ENCODE peak calls at places on chromosomes 6 and 20, in ten cellular contexts. M is ovary, E is neural progenitor cell, Q is Peyer's patch, U is GM23338, N is lower lobe of right lung, B is heart right ventricle, J is mammary epithelial cell, Z is PC-9, A is uterus. O is an unnamed sample.

GRCh38 chr20:46406986-46407670 is 713 bp upstream of the ELMO2 start:
- DNase-seq in M (peak; percentile 72), E (peak; percentile 42), Q (peak; percentile 81), U (peak; percentile 28), N (peak; percentile 82), B (peak; percentile 48), J (peak; percentile 59), Z (no peak), A (peak; percentile 56), O (peak; percentile 78)

GRCh38 chr6:9507136-9507895 is 907.6 kb downstream of the TFAP2A start:
- DNase-seq in M (no peak), E (peak; percentile 11), Q (no peak), U (no peak), N (no peak), B (no peak), J (no peak), Z (no peak), A (no peak), O (no peak)

GRCh38 chr6:82143041-82143481 is 104.5 kb downstream of the IBTK start:
- DNase-seq in M (no peak), E (no peak), Q (no peak), U (no peak), N (no peak), B (peak; percentile 41), J (no peak), Z (no peak), A (no peak), O (no peak)

GRCh38 chr20:14521436-14521835 is 184.0 kb upstream of the FLRT3 start:
- DNase-seq in M (no peak), E (no peak), Q (no peak), U (no peak), N (no peak), B (no peak), J (peak; percentile 93), Z (peak; percentile 40), A (no peak), O (no peak)

GRCh38 chr6:27141013-27141412 is 106.5 kb upstream of the PRSS16 start:
- DNase-seq in M (no peak), E (no peak), Q (no peak), U (no peak), N (no peak), B (no peak), J (no peak), Z (no peak), A (no peak), O (no peak)

GRCh38 chr6:128036808-128037570 is 136.1 kb upstream of the THEMIS start:
- DNase-seq in M (no peak), E (no peak), Q (no peak), U (no peak), N (no peak), B (no peak), J (no peak), Z (no peak), A (no peak), O (no peak)

GRCh38 chr6:29014729-29015608 is 9.9 kb upstream of the ZNF311 start:
- DNase-seq in M (no peak), E (no peak), Q (no peak), U (peak; percentile 52), N (no peak), B (no peak), J (peak; percentile 26), Z (no peak), A (no peak), O (no peak)

GRCh38 chr6:156021746-156022396 is 566.2 kb upstream of the NOX3 start:
- DNase-seq in M (no peak), E (no peak), Q (no peak), U (no peak), N (no peak), B (no peak), J (no peak), Z (no peak), A (no peak), O (no peak)

GRCh38 chr6:83844170-83844569 is 9.0 kb upstream of the RIPPLY2 start:
- DNase-seq in M (no peak), E (no peak), Q (no peak), U (no peak), N (no peak), B (no peak), J (peak; percentile 16), Z (no peak), A (no peak), O (no peak)

GRCh38 chr6:55276745-55277627 is 50.3 kb upstream of the GFRAL start:
- DNase-seq in M (peak; percentile 46), E (peak; percentile 71), Q (no peak), U (peak; percentile 79), N (no peak), B (peak; percentile 45), J (peak; percentile 39), Z (peak; percentile 57), A (peak; percentile 18), O (no peak)

GRCh38 chr20:16620961-16621360 is 47.7 kb upstream of the KIF16B start:
- DNase-seq in M (no peak), E (no peak), Q (no peak), U (no peak), N (no peak), B (no peak), J (no peak), Z (no peak), A (no peak), O (no peak)

GRCh38 chr6:46954819-46955520 is 33.2 kb upstream of the ADGRF5 start:
- DNase-seq in M (no peak), E (no peak), Q (no peak), U (peak; percentile 24), N (no peak), B (peak; percentile 10), J (peak; percentile 65), Z (no peak), A (no peak), O (no peak)

GRCh38 chr6:209432-210103 is 82.7 kb upstream of the DUSP22 start:
- DNase-seq in M (no peak), E (no peak), Q (peak; percentile 56), U (no peak), N (no peak), B (no peak), J (no peak), Z (no peak), A (no peak), O (no peak)

GRCh38 chr6:107816818-107817217 is 7.3 kb downstream of the SCML4 start:
- DNase-seq in M (no peak), E (no peak), Q (no peak), U (no peak), N (no peak), B (no peak), J (no peak), Z (no peak), A (no peak), O (no peak)

GRCh38 chr6:107817784-107818183 is 6.3 kb downstream of the SCML4 start:
- DNase-seq in M (no peak), E (no peak), Q (no peak), U (no peak), N (no peak), B (no peak), J (no peak), Z (no peak), A (no peak), O (no peak)

GRCh38 chr6:107819217-107819616 is 4.9 kb downstream of the SCML4 start:
- DNase-seq in M (no peak), E (no peak), Q (no peak), U (no peak), N (no peak), B (no peak), J (peak; percentile 45), Z (no peak), A (no peak), O (no peak)

GRCh38 chr6:107819976-107820551 is 4.0 kb downstream of the SCML4 start:
- DNase-seq in M (no peak), E (peak; percentile 81), Q (peak; percentile 41), U (peak; percentile 27), N (no peak), B (no peak), J (peak; percentile 70), Z (no peak), A (no peak), O (no peak)

GRCh38 chr6:107818272-107818671 is 5.8 kb downstream of the SCML4 start:
- DNase-seq in M (no peak), E (no peak), Q (no peak), U (no peak), N (no peak), B (no peak), J (no peak), Z (no peak), A (no peak), O (no peak)
- H3K27ac ChIP-seq in M (no peak overlapping the region), E (no peak overlapping the region), Q (no peak overlapping the region), U (no peak overlapping the region), N (no peak overlapping the region), B (no peak overlapping the region), J (no peak overlapping the region), Z (no peak overlapping the region), A (no peak overlapping the region), O (no peak overlapping the region)

GRCh38 chr6:122996797-122997520 is 924 bp downstream of the CLVS2 start:
- DNase-seq in M (no peak), E (peak; percentile 9), Q (no peak), U (no peak), N (no peak), B (no peak), J (no peak), Z (no peak), A (no peak), O (no peak)

GRCh38 chr6:123000244-123000770 is 4.3 kb downstream of the CLVS2 start:
- DNase-seq in M (no peak), E (no peak), Q (no peak), U (no peak), N (no peak), B (no peak), J (no peak), Z (no peak), A (no peak), O (no peak)

GRCh38 chr6:122995930-122996796 is at the start of gene CLVS2:
- DNase-seq in M (no peak), E (peak; percentile 87), Q (no peak), U (peak; percentile 89), N (no peak), B (no peak), J (peak; percentile 7), Z (no peak), A (peak; percentile 26), O (no peak)

GRCh38 chr6:122998403-122998965 is 2.4 kb downstream of the CLVS2 start:
- DNase-seq in M (no peak), E (no peak), Q (no peak), U (no peak), N (no peak), B (no peak), J (no peak), Z (no peak), A (no peak), O (no peak)

GRCh38 chr6:122997541-122998150 is 1.6 kb downstream of the CLVS2 start:
- DNase-seq in M (no peak), E (no peak), Q (no peak), U (no peak), N (no peak), B (no peak), J (no peak), Z (no peak), A (no peak), O (no peak)
- H3K27ac ChIP-seq in M (no peak overlapping the region), E (no peak overlapping the region), Q (no peak overlapping the region), U (no peak overlapping the region), N (no peak overlapping the region), B (no peak overlapping the region), J (no peak overlapping the region), Z (no peak overlapping the region), A (peak overlapping the region; percentile 85), O (no peak overlapping the region)

GRCh38 chr6:166926748-166927147 is 29.6 kb downstream of the RNASET2 start:
- DNase-seq in M (no peak), E (no peak), Q (peak; percentile 12), U (no peak), N (no peak), B (no peak), J (no peak), Z (no peak), A (no peak), O (no peak)
- H3K27ac ChIP-seq in M (no peak overlapping the region), E (no peak overlapping the region), Q (no peak overlapping the region), U (no peak overlapping the region), N (no peak overlapping the region), B (no peak overlapping the region), J (no peak overlapping the region), Z (no peak overlapping the region), A (no peak overlapping the region), O (no peak overlapping the region)

GRCh38 chr20:5092765-5093339 is 26.9 kb downstream of the PCNA start:
- DNase-seq in M (no peak), E (no peak), Q (no peak), U (no peak), N (no peak), B (no peak), J (no peak), Z (no peak), A (no peak), O (no peak)
- H3K27ac ChIP-seq in M (no peak overlapping the region), E (no peak overlapping the region), Q (no peak overlapping the region), U (peak overlapping the region; percentile 66), N (no peak overlapping the region), B (no peak overlapping the region), J (no peak overlapping the region), Z (no peak overlapping the region), A (no peak overlapping the region), O (no peak overlapping the region)

O was measured in ascending aorta.